ENCODE peak calls at places on chromosomes 5 and 9, in seven cellular contexts. One of them, this sample, is unnamed.

GRCh38 chr9:33346564-33346963 is 55.8 kb downstream of the AQP7 start:
- DNase-seq in DMS 273 treated with DMSO at 0.1 percent for 48 hours: no peak
- DNase-seq in upper lobe of left lung: no peak
- DNase-seq in mammary epithelial cell: no peak
- DNase-seq in foreskin fibroblast: no peak
- DNase-seq in CD8-positive, alpha-beta T cell: no peak
- DNase-seq in SW480: no peak
- DNase-seq in this sample: no peak

GRCh38 chr9:93620881-93621820 is 44.8 kb downstream of the PHF2 start:
- DNase-seq in mammary epithelial cell: no peak
- DNase-seq in upper lobe of left lung: peak
- DNase-seq in foreskin fibroblast: no peak
- DNase-seq in DMS 273 treated with DMSO at 0.1 percent for 48 hours: no peak
- DNase-seq in SW480: no peak
- DNase-seq in CD8-positive, alpha-beta T cell: no peak
- DNase-seq in this sample: no peak

GRCh38 chr5:147148715-147149114 is 86.1 kb upstream of the STK32A start:
- DNase-seq in DMS 273 treated with DMSO at 0.1 percent for 48 hours: no peak
- DNase-seq in CD8-positive, alpha-beta T cell: no peak
- DNase-seq in foreskin fibroblast: no peak
- DNase-seq in mammary epithelial cell: no peak
- DNase-seq in upper lobe of left lung: no peak
- DNase-seq in SW480: no peak
- DNase-seq in this sample: no peak

GRCh38 chr9:120117081-120117480 is 462.9 kb downstream of the CDK5RAP2 start:
- DNase-seq in SW480: no peak
- DNase-seq in upper lobe of left lung: no peak
- DNase-seq in foreskin fibroblast: no peak
- DNase-seq in DMS 273 treated with DMSO at 0.1 percent for 48 hours: no peak
- DNase-seq in mammary epithelial cell: no peak
- DNase-seq in CD8-positive, alpha-beta T cell: no peak
- DNase-seq in this sample: no peak

GRCh38 chr5:146731909-146732659 is 146.5 kb downstream of the PPP2R2B start:
- DNase-seq in CD8-positive, alpha-beta T cell: no peak
- DNase-seq in SW480: peak
- DNase-seq in foreskin fibroblast: peak
- DNase-seq in DMS 273 treated with DMSO at 0.1 percent for 48 hours: no peak
- DNase-seq in mammary epithelial cell: peak
- DNase-seq in upper lobe of left lung: no peak
- DNase-seq in this sample: peak

GRCh38 chr5:136087961-136088871 is 44.4 kb upstream of the SMAD5 start:
- DNase-seq in foreskin fibroblast: no peak
- DNase-seq in SW480: no peak
- DNase-seq in mammary epithelial cell: peak
- DNase-seq in CD8-positive, alpha-beta T cell: no peak
- DNase-seq in upper lobe of left lung: peak
- DNase-seq in DMS 273 treated with DMSO at 0.1 percent for 48 hours: no peak
- DNase-seq in this sample: no peak

GRCh38 chr5:135879591-135879990 is 16.1 kb downstream of the IL9 start:
- DNase-seq in DMS 273 treated with DMSO at 0.1 percent for 48 hours: no peak
- DNase-seq in mammary epithelial cell: no peak
- DNase-seq in foreskin fibroblast: no peak
- DNase-seq in upper lobe of left lung: no peak
- DNase-seq in CD8-positive, alpha-beta T cell: no peak
- DNase-seq in SW480: no peak
- DNase-seq in this sample: no peak

GRCh38 chr9:87882627-87883026 is at the start of gene SPATA31E1:
- DNase-seq in CD8-positive, alpha-beta T cell: no peak
- DNase-seq in upper lobe of left lung: no peak
- DNase-seq in DMS 273 treated with DMSO at 0.1 percent for 48 hours: no peak
- DNase-seq in SW480: no peak
- DNase-seq in mammary epithelial cell: no peak
- DNase-seq in foreskin fibroblast: no peak
- DNase-seq in this sample: no peak

GRCh38 chr5:78958672-78959410 is 26.3 kb downstream of the ARSB start:
- DNase-seq in CD8-positive, alpha-beta T cell: no peak
- DNase-seq in mammary epithelial cell: no peak
- DNase-seq in DMS 273 treated with DMSO at 0.1 percent for 48 hours: no peak
- DNase-seq in SW480: no peak
- DNase-seq in foreskin fibroblast: no peak
- DNase-seq in upper lobe of left lung: no peak
- DNase-seq in this sample: no peak

GRCh38 chr5:32683125-32683524 is 28.0 kb upstream of the NPR3 start:
- DNase-seq in SW480: no peak
- DNase-seq in foreskin fibroblast: no peak
- DNase-seq in DMS 273 treated with DMSO at 0.1 percent for 48 hours: no peak
- DNase-seq in mammary epithelial cell: no peak
- DNase-seq in CD8-positive, alpha-beta T cell: no peak
- DNase-seq in upper lobe of left lung: no peak
- DNase-seq in this sample: no peak

GRCh38 chr5:55934720-55935119 is 60.0 kb downstream of the IL6ST start:
- DNase-seq in mammary epithelial cell: no peak
- DNase-seq in DMS 273 treated with DMSO at 0.1 percent for 48 hours: no peak
- DNase-seq in foreskin fibroblast: no peak
- DNase-seq in upper lobe of left lung: no peak
- DNase-seq in SW480: no peak
- DNase-seq in CD8-positive, alpha-beta T cell: no peak
- DNase-seq in this sample: no peak

This sample was measured in T1000.